ENCODE peak calls at places on chromosome 20, in six cellular contexts. O, Q, N, V, B and K are unnamed samples.

GRCh38 chr20:18705906-18706305 is 107.7 kb upstream of the SCP2D1 start:
- DNase-seq in N (no peak), O (peak; percentile 63), B (no peak), V (peak; percentile 40), Q (no peak), K (no peak)

GRCh38 chr20:56940466-56940865 is 311.4 kb downstream of the TFAP2C start:
- DNase-seq in Q (no peak), N (no peak), V (no peak), B (no peak), O (no peak), K (no peak)

GRCh38 chr20:45538209-45538798 is 978 bp downstream of the WFDC6 start:
- DNase-seq in O (no peak), Q (no peak), N (no peak), B (no peak), V (no peak), K (no peak)

GRCh38 chr20:15976047-15976731 is 597.1 kb downstream of the KIF16B start:
- DNase-seq in Q (no peak), V (no peak), O (peak; percentile 1), N (no peak), B (no peak), K (no peak)

GRCh38 chr20:5735845-5736530 is 14.2 kb upstream of the SHLD1 start:
- DNase-seq in V (peak; percentile 49), B (no peak), Q (no peak), O (no peak), N (no peak), K (no peak)

GRCh38 chr20:32112862-32113261 is 3.3 kb downstream of the TM9SF4 start:
- DNase-seq in Q (no peak), B (peak; percentile 28), N (no peak), V (no peak), O (no peak), K (no peak)

GRCh38 chr20:16392346-16392745 is 180.9 kb downstream of the KIF16B start:
- DNase-seq in O (no peak), N (no peak), V (no peak), B (no peak), Q (no peak), K (no peak)

GRCh38 chr20:50560867-50561266 is 50.7 kb downstream of the PTPN1 start:
- DNase-seq in O (no peak), V (no peak), Q (no peak), N (no peak), B (no peak), K (no peak)

GRCh38 chr20:58109126-58109880 is 119.2 kb downstream of the ANKRD60 start:
- DNase-seq in V (peak; percentile 49), B (no peak), N (no peak), O (peak; percentile 80), Q (no peak), K (no peak)

GRCh38 chr20:17971571-17972013 is 2.8 kb downstream of the MGME1 start:
- DNase-seq in O (peak; percentile 85), Q (no peak), V (peak; percentile 57), B (no peak), N (no peak), K (no peak)

GRCh38 chr20:13587370-13587769 is 51.4 kb downstream of the TASP1 start:
- DNase-seq in B (no peak), Q (no peak), N (no peak), O (no peak), V (no peak), K (no peak)

GRCh38 chr20:48405909-48406308 is 421.9 kb downstream of the PREX1 start:
- DNase-seq in V (no peak), O (no peak), B (no peak), Q (no peak), N (no peak), K (no peak)

GRCh38 chr20:54539521-54540046 is 64.2 kb downstream of the DOK5 start:
- DNase-seq in N (no peak), O (no peak), B (no peak), Q (no peak), V (no peak), K (no peak)

GRCh38 chr20:309306-309840 is 12.0 kb downstream of the ZCCHC3 start:
- DNase-seq in N (no peak), V (peak; percentile 29), Q (no peak), O (peak; percentile 60), B (no peak), K (no peak)

GRCh38 chr20:33450867-33451266 is 7.3 kb upstream of the SNTA1 start:
- DNase-seq in N (no peak), V (peak; percentile 40), B (no peak), Q (no peak), O (peak; percentile 34), K (no peak)

GRCh38 chr20:52064936-52065335 is 126.6 kb downstream of the ZFP64 start:
- DNase-seq in V (no peak), Q (no peak), B (no peak), O (no peak), N (no peak), K (no peak)

GRCh38 chr20:52056203-52057062 is 135.1 kb downstream of the ZFP64 start:
- DNase-seq in O (peak; percentile 71), B (no peak), Q (no peak), V (peak; percentile 95), N (peak; percentile 14), K (no peak)

GRCh38 chr20:52062452-52063209 is 128.9 kb downstream of the ZFP64 start:
- DNase-seq in O (no peak), B (no peak), V (no peak), Q (no peak), N (no peak), K (no peak)

DNA sequence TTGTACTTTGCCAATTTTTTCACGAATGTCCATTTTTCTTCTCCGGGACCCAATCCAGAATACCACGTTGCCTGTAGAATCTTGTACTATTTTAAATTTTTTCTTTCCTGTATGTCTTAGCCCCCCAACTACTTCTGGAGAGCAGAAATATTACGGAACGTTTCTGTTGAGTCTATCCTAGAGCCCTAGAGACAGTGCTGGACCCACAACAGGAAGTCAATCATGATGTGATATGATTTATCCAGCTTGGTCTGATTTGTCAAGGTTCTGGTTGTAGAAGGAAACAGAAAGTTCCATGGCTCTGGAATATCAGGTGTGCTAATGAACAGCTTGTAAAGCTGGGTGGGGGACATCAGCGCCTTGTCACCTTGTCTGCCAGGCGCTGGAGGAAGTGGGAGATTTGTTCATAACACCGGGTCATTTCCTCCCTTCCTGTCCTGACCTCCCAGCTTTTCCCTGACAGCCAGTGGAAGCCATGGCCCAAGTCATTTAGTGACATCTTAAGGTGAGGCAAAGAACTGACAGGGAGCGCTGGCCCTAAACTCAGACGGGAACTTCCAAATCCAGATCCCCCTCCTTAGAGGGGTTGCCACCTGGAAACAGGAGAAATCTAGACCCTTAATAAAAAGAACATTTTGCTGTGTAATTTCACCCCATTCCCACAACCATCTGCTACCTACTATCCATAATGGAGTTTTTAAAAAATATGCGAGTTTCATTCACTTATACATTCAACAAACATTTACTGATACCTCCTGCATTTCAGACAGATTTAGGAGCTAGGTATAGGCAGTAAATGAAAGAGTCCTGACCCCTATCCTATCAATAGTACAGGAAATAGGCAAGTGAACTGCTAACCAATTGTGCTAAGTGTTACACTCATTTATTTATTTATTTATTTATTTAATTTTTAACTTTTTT is 130.5 kb downstream of the ZFP64 start:
- DNase-seq in B (no peak), N (no peak), V (no peak), O (peak; percentile 52), Q (no peak), K (no peak)
- TF ChIP-seq CTCF in B (no peak), N (peak; percentile 43), V (peak; percentile 45), O (peak; percentile 64), Q (no peak), K (no peak)

DNA sequence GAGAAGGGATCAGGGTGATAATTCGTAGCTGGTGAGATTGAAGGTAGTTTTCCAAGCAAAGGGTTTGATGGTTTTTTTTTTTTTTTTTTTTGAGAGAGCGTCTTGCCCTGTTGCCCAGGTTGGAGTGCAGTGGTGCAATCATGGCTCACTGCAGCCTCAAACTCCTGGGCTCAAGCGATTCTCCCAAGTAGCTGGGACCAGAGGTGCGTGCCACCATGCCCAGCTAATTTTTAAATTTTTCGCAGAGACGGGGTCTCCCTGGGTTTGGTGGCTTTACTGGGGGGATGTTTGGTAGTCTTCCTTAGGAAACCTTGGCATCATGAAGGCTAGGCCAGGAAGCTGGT is 76.8 kb upstream of the RNF24 start:
- DNase-seq in B (no peak), V (no peak), O (no peak), Q (no peak), N (no peak), K (no peak)
- TF ChIP-seq CTCF in B (no peak), V (no peak), O (no peak), Q (no peak), N (no peak), K (no peak)

DNA sequence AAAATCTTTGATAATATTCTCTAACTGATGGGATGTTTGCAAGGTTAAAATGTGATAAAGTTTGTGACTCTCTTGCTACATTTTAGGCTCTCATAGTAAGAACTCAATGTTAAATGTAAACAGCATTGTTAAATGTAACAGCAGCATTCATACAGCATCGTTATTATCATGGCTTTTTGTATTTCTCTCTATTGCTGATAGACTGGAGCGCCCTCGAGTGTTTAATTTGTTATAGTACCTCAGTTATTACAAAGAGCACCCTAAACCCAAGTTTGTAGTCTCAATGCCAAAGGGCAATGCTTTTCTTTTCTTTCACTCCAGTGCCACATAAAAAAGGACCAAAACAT is 14.9 kb upstream of the TTPAL start:
- DNase-seq in Q (no peak), B (no peak), N (peak; percentile 4), V (peak; percentile 23), O (peak; percentile 66), K (no peak)
- TF ChIP-seq CTCF in Q (peak; percentile 33), B (no peak), N (peak; percentile 38), V (peak; percentile 57), O (peak; percentile 57), K (no peak)

DNA sequence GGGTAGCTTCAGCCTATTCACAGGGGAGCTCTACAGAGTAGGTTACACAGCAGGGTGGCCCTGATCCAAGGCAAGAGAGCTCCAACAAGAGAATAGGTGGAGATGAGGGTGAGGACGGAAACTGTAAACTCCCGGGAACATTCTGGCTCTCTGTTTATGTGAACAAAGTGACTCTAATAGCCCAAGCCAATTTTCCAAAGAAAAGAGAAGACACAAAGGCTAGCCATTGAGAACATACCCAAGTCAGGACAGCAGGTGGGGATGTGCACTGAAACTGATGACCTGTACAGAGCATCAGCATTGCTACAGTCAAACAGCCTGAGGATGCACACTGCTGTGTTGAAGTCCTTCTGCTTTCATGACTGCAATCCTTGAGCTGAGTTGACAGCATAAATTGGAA is 136.0 kb upstream of the TOP1 start:
- DNase-seq in V (no peak), O (no peak), B (no peak), Q (no peak), N (no peak), K (no peak)
- TF ChIP-seq CTCF in V (no peak), O (peak; percentile 12), B (no peak), Q (no peak), N (no peak), K (no peak)

DNA sequence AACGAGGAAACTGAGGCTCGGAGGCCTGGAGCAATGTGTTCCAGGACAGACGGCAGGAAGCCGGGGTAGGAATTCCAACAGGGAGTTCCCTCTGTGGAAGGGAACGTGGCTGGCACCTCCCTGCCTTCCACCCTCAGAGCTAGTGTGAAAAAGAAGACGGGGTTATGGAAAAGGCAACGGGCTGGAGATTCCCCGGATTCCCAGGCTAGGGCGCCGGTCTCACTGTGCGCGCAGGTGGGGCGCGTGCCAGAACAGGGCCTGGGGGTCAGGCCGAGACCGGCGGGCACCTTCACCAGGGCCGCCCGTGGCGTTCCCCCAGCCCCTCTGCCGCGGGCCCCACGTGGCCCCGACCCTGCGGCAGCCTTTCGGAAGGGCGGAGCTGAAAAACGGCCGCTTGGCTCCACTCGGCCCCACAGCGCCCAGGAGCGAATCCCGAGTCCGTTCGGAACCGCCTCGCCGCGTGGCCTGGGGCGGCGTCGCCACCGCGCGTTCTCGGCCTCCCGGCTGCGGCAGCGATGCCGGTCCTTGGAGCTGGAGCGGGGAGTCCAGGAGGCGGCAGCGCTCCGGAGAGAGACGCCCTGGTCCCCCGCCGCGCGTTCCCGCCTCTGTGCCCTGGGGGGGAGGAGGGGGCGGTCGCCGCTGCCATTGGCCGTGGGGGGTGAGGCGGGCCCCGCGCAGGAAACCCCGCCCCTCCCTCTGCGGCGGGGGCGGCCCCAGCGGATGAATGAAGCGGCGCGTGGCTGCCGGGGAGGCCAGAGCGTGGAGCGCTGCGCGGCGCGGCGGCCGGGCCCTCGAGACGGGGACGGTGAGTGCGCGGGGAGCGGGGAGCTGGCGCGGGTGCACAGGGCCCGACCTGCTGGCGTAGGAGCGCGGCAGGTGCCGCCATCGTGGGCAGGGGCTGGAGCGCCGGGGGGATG is at the start of gene SLCO4A1:
- DNase-seq in N (no peak), Q (peak; percentile 63), B (peak; percentile 90), V (peak; percentile 44), O (peak; percentile 33), K (peak; percentile 69)
- TF ChIP-seq CTCF in N (no peak), Q (no peak), B (no peak), V (no peak), O (no peak), K (no peak)